ENCODE peak calls at places on chromosomes 3 and 15, in seven cellular contexts. O is fibroblast of pulmonary artery, S is endothelial cell, Y is AG04450, I is MCF 10A, J is GM20000, C is left lung. Q is an unnamed sample.

GRCh38 chr3:140180603-140181002 is 245.6 kb downstream of the CLSTN2 start:
- DNase-seq in O (no peak), S (no peak), Y (no peak), I (peak; percentile 26), J (no peak), C (no peak), Q (no peak)

GRCh38 chr15:62165793-62166380 is 802 bp upstream of the C2CD4B start:
- DNase-seq in O (peak; percentile 58), S (no peak), Y (no peak), I (no peak), J (no peak), C (no peak), Q (no peak)

GRCh38 chr15:55084673-55085072 is 112.1 kb downstream of the RSL24D1 start:
- DNase-seq in O (no peak), S (no peak), Y (no peak), I (no peak), J (no peak), C (no peak), Q (no peak)

GRCh38 chr3:15781131-15781530 is 16.6 kb downstream of the ANKRD28 start:
- DNase-seq in O (no peak), S (no peak), Y (no peak), I (no peak), J (no peak), C (no peak), Q (no peak)

GRCh38 chr3:181741428-181741827 is 29.7 kb downstream of the SOX2 start:
- DNase-seq in O (no peak), S (no peak), Y (no peak), I (no peak), J (no peak), C (no peak), Q (no peak)

GRCh38 chr3:7788881-7789280 is 712.7 kb upstream of the LMCD1 start:
- DNase-seq in O (no peak), S (no peak), Y (no peak), I (no peak), J (no peak), C (no peak), Q (no peak)

GRCh38 chr3:111903067-111903511 is 44.0 kb downstream of the PHLDB2 start:
- DNase-seq in O (peak; percentile 82), S (no peak), Y (peak; percentile 47), I (peak; percentile 83), J (no peak), C (no peak), Q (no peak)

GRCh38 chr15:82571722-82572222 is 31.5 kb upstream of the RPS17 start:
- DNase-seq in O (peak; percentile 59), S (peak; percentile 17), Y (peak; percentile 39), I (no peak), J (no peak), C (peak; percentile 60), Q (no peak)

GRCh38 chr15:69300129-69300588 is 1.4 kb downstream of the PAQR5 start:
- DNase-seq in O (no peak), S (no peak), Y (no peak), I (peak; percentile 18), J (no peak), C (no peak), Q (no peak)

GRCh38 chr3:100833483-100833882 is 124.2 kb downstream of the TFG start:
- DNase-seq in O (no peak), S (no peak), Y (no peak), I (no peak), J (no peak), C (no peak), Q (no peak)

GRCh38 chr15:78625621-78626280 is 5.0 kb upstream of the CHRNA3 start:
- DNase-seq in O (no peak), S (no peak), Y (no peak), I (no peak), J (no peak), C (no peak), Q (no peak)

GRCh38 chr15:48774484-48774883 is 36.4 kb downstream of the CEP152 start:
- DNase-seq in O (no peak), S (no peak), Y (no peak), I (no peak), J (no peak), C (no peak), Q (no peak)

GRCh38 chr3:48708481-48708889 is 8.5 kb downstream of the IP6K2 start:
- DNase-seq in O (peak; percentile 36), S (no peak), Y (no peak), I (peak; percentile 72), J (no peak), C (no peak), Q (no peak)

GRCh38 chr15:87722941-87723691 is 533.4 kb downstream of the NTRK3 start:
- DNase-seq in O (no peak), S (no peak), Y (no peak), I (no peak), J (no peak), C (no peak), Q (no peak)

GRCh38 chr3:16048435-16049318 is 125.8 kb upstream of the GALNT15 start:
- DNase-seq in O (peak; percentile 87), S (peak; percentile 51), Y (peak; percentile 50), I (peak; percentile 84), J (peak; percentile 75), C (no peak), Q (peak; percentile 77)

GRCh38 chr3:73669268-73669667 is 44.5 kb upstream of the PDZRN3 start:
- DNase-seq in O (peak; percentile 8), S (no peak), Y (peak; percentile 24), I (no peak), J (no peak), C (no peak), Q (no peak)

GRCh38 chr15:80250614-80251504 is 1.2 kb downstream of the CTXND1 start:
- DNase-seq in O (no peak), S (no peak), Y (no peak), I (no peak), J (no peak), C (no peak), Q (no peak)

GRCh38 chr3:32870373-32871091 is 52.7 kb downstream of the TRIM71 start:
- DNase-seq in O (no peak), S (no peak), Y (no peak), I (no peak), J (no peak), C (no peak), Q (no peak)

GRCh38 chr15:85381850-85382751 is 1.7 kb downstream of the AKAP13 start:
- DNase-seq in O (no peak), S (no peak), Y (no peak), I (peak; percentile 49), J (no peak), C (no peak), Q (no peak)

GRCh38 chr3:158830391-158830790 is 28.5 kb downstream of the MFSD1 start:
- DNase-seq in O (peak; percentile 3), S (no peak), Y (no peak), I (peak; percentile 27), J (no peak), C (no peak), Q (no peak)

GRCh38 chr15:101642361-101642760 is 9.8 kb downstream of the TM2D3 start:
- DNase-seq in O (peak; percentile 40), S (no peak), Y (no peak), I (no peak), J (no peak), C (no peak), Q (no peak)
- TF ChIP-seq CTCF in O (peak; percentile 24), S (no peak), Y (peak; percentile 17), I (no peak), J (no peak), C (no peak), Q (peak; percentile 2)

GRCh38 chr15:29405564-29405963 is 135.9 kb upstream of the NSMCE3 start:
- DNase-seq in O (no peak), S (no peak), Y (no peak), I (no peak), J (no peak), C (no peak), Q (no peak)

GRCh38 chr15:29411299-29411698 is 141.7 kb upstream of the NSMCE3 start:
- DNase-seq in O (no peak), S (no peak), Y (no peak), I (no peak), J (no peak), C (no peak), Q (no peak)

GRCh38 chr15:29410342-29410741 is 140.7 kb upstream of the NSMCE3 start:
- DNase-seq in O (no peak), S (no peak), Y (no peak), I (no peak), J (no peak), C (no peak), Q (no peak)

DNA sequence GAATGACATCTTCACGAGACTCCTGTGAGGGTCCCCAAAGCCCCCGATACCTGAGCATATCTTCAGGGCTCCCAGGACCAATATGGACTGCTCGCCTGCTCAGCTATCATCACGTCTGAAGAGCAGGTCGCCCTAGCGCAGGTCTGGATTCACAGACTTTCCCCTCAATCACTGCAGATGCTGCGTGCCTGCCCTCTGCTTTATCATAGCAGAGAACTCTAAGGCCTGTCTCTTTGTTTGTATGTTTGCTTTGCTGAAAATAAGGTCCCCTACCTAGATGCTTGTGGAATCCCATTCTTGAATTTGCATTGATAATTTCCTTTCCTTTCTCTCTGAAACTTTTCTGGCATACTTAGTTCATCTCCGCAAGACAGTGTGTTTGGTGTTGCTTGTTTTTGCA is 140.3 kb upstream of the NSMCE3 start:
- DNase-seq in O (no peak), S (no peak), Y (no peak), I (no peak), J (no peak), C (no peak), Q (no peak)
- TF ChIP-seq CTCF in O (no peak), S (no peak), Y (no peak), I (no peak), J (no peak), C (no peak), Q (no peak)

GRCh38 chr15:67843092-67843501 is 3.3 kb upstream of the RNU6-1 start:
- DNase-seq in O (no peak), S (no peak), Y (no peak), I (no peak), J (no peak), C (no peak), Q (no peak)

GRCh38 chr15:67839929-67840746 is at the start of gene RNU6-1:
- DNase-seq in O (peak; percentile 94), S (peak; percentile 91), Y (peak; percentile 84), I (peak; percentile 87), J (peak; percentile 92), C (peak; percentile 98), Q (peak; percentile 91)

GRCh38 chr15:67838789-67839332 is 984 bp downstream of the RNU6-1 start:
- DNase-seq in O (peak; percentile 53), S (peak; percentile 62), Y (no peak), I (no peak), J (no peak), C (peak; percentile 93), Q (no peak)

GRCh38 chr15:67839358-67839928 is 402 bp downstream of the RNU6-1 start:
- DNase-seq in O (peak; percentile 47), S (no peak), Y (no peak), I (peak; percentile 60), J (peak; percentile 59), C (no peak), Q (no peak)

GRCh38 chr15:67840747-67841634 is 1.1 kb upstream of the RNU6-1 start:
- DNase-seq in O (peak; percentile 52), S (no peak), Y (no peak), I (no peak), J (no peak), C (no peak), Q (peak; percentile 36)
- TF ChIP-seq CTCF in O (peak; percentile 5), S (no peak), Y (no peak), I (no peak), J (no peak), C (no peak), Q (no peak)

GRCh38 chr3:123348-123747 is 73.2 kb upstream of the CHL1 start:
- DNase-seq in O (no peak), S (no peak), Y (no peak), I (no peak), J (no peak), C (no peak), Q (no peak)

GRCh38 chr3:128502-128901 is 68.1 kb upstream of the CHL1 start:
- DNase-seq in O (no peak), S (no peak), Y (no peak), I (no peak), J (no peak), C (no peak), Q (no peak)

GRCh38 chr3:124557-125179 is 71.9 kb upstream of the CHL1 start:
- DNase-seq in O (no peak), S (no peak), Y (no peak), I (no peak), J (no peak), C (no peak), Q (no peak)
- TF ChIP-seq CTCF in O (no peak), S (no peak), Y (no peak), I (no peak), J (no peak), C (no peak), Q (no peak)

Q was measured in GM10248.